ENCODE peak calls at places on chromosomes 7 and 10, in seven cellular contexts. J, S, Q, U, G, I and F are unnamed samples.

GRCh38 chr10:79023489-79024162 is 45.1 kb upstream of the ZMIZ1 start:
- DNase-seq in J (peak), S (no peak), Q (no peak), U (no peak), G (no peak), I (no peak), F (peak)

GRCh38 chr7:100723732-100724275 is 3.5 kb downstream of the EPO start:
- DNase-seq in J (no peak), S (no peak), Q (no peak), U (no peak), G (no peak), I (no peak), F (no peak)

GRCh38 chr7:42144253-42145002 is 92.6 kb downstream of the GLI3 start:
- DNase-seq in J (no peak), S (peak), Q (no peak), U (no peak), G (no peak), I (no peak), F (no peak)

GRCh38 chr7:48176356-48176893 is 5.2 kb downstream of the ABCA13 start:
- DNase-seq in J (no peak), S (no peak), Q (no peak), U (no peak), G (no peak), I (no peak), F (no peak)

GRCh38 chr7:42096681-42097637 is 140.1 kb downstream of the GLI3 start:
- DNase-seq in J (no peak), S (no peak), Q (no peak), U (no peak), G (no peak), I (no peak), F (no peak)

GRCh38 chr7:108094933-108095710 is 35.0 kb downstream of the LAMB4 start:
- DNase-seq in J (no peak), S (peak), Q (no peak), U (no peak), G (no peak), I (peak), F (peak)

GRCh38 chr7:74121401-74122249 is 38.0 kb downstream of the LIMK1 start:
- DNase-seq in J (no peak), S (no peak), Q (no peak), U (no peak), G (no peak), I (no peak), F (no peak)

GRCh38 chr7:74173491-74173865 is 678 bp upstream of the EIF4H start:
- DNase-seq in J (no peak), S (no peak), Q (no peak), U (no peak), G (no peak), I (no peak), F (no peak)

GRCh38 chr10:44243851-44244502 is 140.9 kb downstream of the CXCL12 start:
- DNase-seq in J (no peak), S (no peak), Q (no peak), U (no peak), G (no peak), I (no peak), F (no peak)

GRCh38 chr7:6106140-6106904 is 75.1 kb downstream of the ANKRD61 start:
- DNase-seq in J (no peak), S (peak), Q (peak), U (peak), G (no peak), I (peak), F (peak)

GRCh38 chr10:126092806-126093205 is 196.4 kb downstream of the FANK1 start:
- DNase-seq in J (no peak), S (no peak), Q (no peak), U (no peak), G (no peak), I (peak), F (no peak)

GRCh38 chr7:37186753-37187152 is 261.9 kb downstream of the ELMO1 start:
- DNase-seq in J (no peak), S (no peak), Q (no peak), U (no peak), G (no peak), I (no peak), F (no peak)

GRCh38 chr10:11891776-11892486 is 68.8 kb downstream of the PROSER2 start:
- DNase-seq in J (peak), S (no peak), Q (no peak), U (no peak), G (no peak), I (no peak), F (no peak)

GRCh38 chr7:130909161-130909836 is 175.3 kb upstream of the KLF14 start:
- DNase-seq in J (peak), S (no peak), Q (no peak), U (no peak), G (no peak), I (peak), F (no peak)

GRCh38 chr7:127254163-127254684 is 1.5 kb upstream of the GRM8 start:
- DNase-seq in J (no peak), S (no peak), Q (no peak), U (no peak), G (no peak), I (no peak), F (no peak)

GRCh38 chr10:113073549-113074189 is 123.6 kb downstream of the TCF7L2 start:
- DNase-seq in J (no peak), S (peak), Q (peak), U (no peak), G (no peak), I (peak), F (peak)

GRCh38 chr10:57716884-57717283 is 550.8 kb downstream of the IPMK start:
- DNase-seq in J (no peak), S (peak), Q (no peak), U (no peak), G (no peak), I (peak), F (peak)

GRCh38 chr10:48878091-48878490 is 61.5 kb downstream of the LRRC18 start:
- DNase-seq in J (no peak), S (no peak), Q (no peak), U (no peak), G (no peak), I (no peak), F (no peak)

GRCh38 chr10:32981760-32982159 is 23.7 kb upstream of the ITGB1 start:
- DNase-seq in J (no peak), S (peak), Q (no peak), U (no peak), G (no peak), I (peak), F (peak)

GRCh38 chr10:43228783-43229207 is 38.1 kb downstream of the RASGEF1A start:
- DNase-seq in J (peak), S (no peak), Q (no peak), U (no peak), G (no peak), I (no peak), F (no peak)

GRCh38 chr10:82190432-82191260 is 315.7 kb downstream of the NRG3 start:
- DNase-seq in J (no peak), S (no peak), Q (no peak), U (no peak), G (no peak), I (no peak), F (peak)

GRCh38 chr10:130804778-130805634 is 506.5 kb downstream of the TCERG1L start:
- DNase-seq in J (no peak), S (no peak), Q (no peak), U (no peak), G (no peak), I (no peak), F (no peak)

GRCh38 chr10:44340557-44340956 is 44.3 kb downstream of the CXCL12 start:
- DNase-seq in J (peak), S (no peak), Q (no peak), U (no peak), G (no peak), I (no peak), F (no peak)

GRCh38 chr7:127382301-127383085 is 10.0 kb downstream of the ZNF800 start:
- DNase-seq in J (no peak), S (no peak), Q (no peak), U (no peak), G (no peak), I (no peak), F (no peak)

GRCh38 chr7:54728411-54728810 is 30.6 kb downstream of the SEC61G start:
- DNase-seq in J (no peak), S (no peak), Q (no peak), U (no peak), G (no peak), I (no peak), F (no peak)

GRCh38 chr7:80466638-80467037 is 45.2 kb downstream of the GNAT3 start:
- DNase-seq in J (no peak), S (no peak), Q (no peak), U (no peak), G (no peak), I (no peak), F (no peak)

GRCh38 chr7:135716677-135717238 is 11.2 kb downstream of the SLC13A4 start:
- DNase-seq in J (no peak), S (peak), Q (peak), U (no peak), G (no peak), I (peak), F (peak)

GRCh38 chr7:108034586-108034985 is 31.6 kb upstream of the LAMB1 start:
- DNase-seq in J (no peak), S (no peak), Q (no peak), U (no peak), G (no peak), I (no peak), F (no peak)

GRCh38 chr7:18361756-18362155 is 133.8 kb upstream of the HDAC9 start:
- DNase-seq in J (peak), S (no peak), Q (no peak), U (no peak), G (no peak), I (peak), F (peak)

GRCh38 chr7:125814030-125814535 is 884.5 kb upstream of the POT1 start:
- DNase-seq in J (no peak), S (peak), Q (no peak), U (no peak), G (no peak), I (peak), F (peak)

GRCh38 chr7:15709978-15710377 is 23.5 kb upstream of the MEOX2 start:
- DNase-seq in J (no peak), S (no peak), Q (no peak), U (no peak), G (no peak), I (peak), F (no peak)

GRCh38 chr7:134552105-134552504 is 3.2 kb downstream of the AKR1B15 start:
- DNase-seq in J (no peak), S (no peak), Q (no peak), U (no peak), G (no peak), I (peak), F (peak)

GRCh38 chr7:33472348-33473025 is 343.1 kb downstream of the BBS9 start:
- DNase-seq in J (no peak), S (no peak), Q (no peak), U (no peak), G (no peak), I (no peak), F (no peak)

GRCh38 chr7:149883452-149883861 is 9.7 kb downstream of the ATP6V0E2 start:
- DNase-seq in J (peak), S (peak), Q (peak), U (peak), G (peak), I (peak), F (peak)

GRCh38 chr10:102324061-102324460 is 71.4 kb upstream of the NFKB2 start:
- DNase-seq in J (no peak), S (no peak), Q (no peak), U (no peak), G (no peak), I (no peak), F (peak)

GRCh38 chr7:121313793-121314676 is 14.8 kb upstream of the WNT16 start:
- DNase-seq in J (no peak), S (no peak), Q (no peak), U (no peak), G (no peak), I (no peak), F (peak)

GRCh38 chr10:14244801-14245211 is 85.9 kb downstream of the FRMD4A start:
- DNase-seq in J (no peak), S (peak), Q (peak), U (no peak), G (no peak), I (peak), F (peak)